ENCODE peak calls at places on chromosome 4, in five cellular contexts. A, B, K, C and J are unnamed samples.

GRCh38 chr4:152894673-152895072 is 41.5 kb upstream of the FHDC1 start:
- DNase-seq in A (peak), K (no peak), C (no peak), B (no peak), J (no peak)

GRCh38 chr4:118353452-118353851 is 649 bp upstream of the PRSS12 start:
- DNase-seq in K (no peak), A (no peak), C (no peak), B (no peak), J (no peak)

GRCh38 chr4:120052840-120053239 is 13.8 kb downstream of the MAD2L1 start:
- DNase-seq in C (peak), K (peak), A (peak), B (peak), J (no peak)

GRCh38 chr4:16024009-16024408 is 59.8 kb downstream of the PROM1 start:
- DNase-seq in A (peak), B (no peak), C (no peak), K (no peak), J (no peak)

GRCh38 chr4:17567267-17567666 is 9.7 kb upstream of the LAP3 start:
- DNase-seq in A (peak), K (no peak), C (no peak), B (no peak), J (no peak)

GRCh38 chr4:8727546-8728510 is 135.3 kb downstream of the CPZ start:
- DNase-seq in B (no peak), C (no peak), A (no peak), K (no peak), J (no peak)

GRCh38 chr4:172938870-172939269 is 229.7 kb upstream of the GALNT7 start:
- DNase-seq in B (no peak), A (no peak), K (no peak), C (no peak), J (no peak)

GRCh38 chr4:153785830-153786721 is 2.8 kb downstream of the SFRP2 start:
- DNase-seq in C (no peak), A (no peak), K (no peak), B (no peak), J (peak)

GRCh38 chr4:51842167-51842553 is 793 bp upstream of the DCUN1D4 start:
- DNase-seq in K (no peak), A (no peak), B (no peak), C (peak), J (peak)

GRCh38 chr4:79395883-79396282 is 12.1 kb downstream of the GK2 start:
- DNase-seq in A (no peak), C (no peak), K (no peak), B (no peak), J (no peak)

GRCh38 chr4:69617083-69617694 is 22.3 kb downstream of the UGT2A2 start:
- DNase-seq in A (peak), K (no peak), B (no peak), C (peak), J (no peak)

GRCh38 chr4:22625301-22625700 is 67.4 kb upstream of the GBA3 start:
- DNase-seq in C (no peak), B (no peak), A (peak), K (no peak), J (no peak)

GRCh38 chr4:103076777-103077347 is 301 bp upstream of the SLC9B2 start:
- DNase-seq in A (no peak), B (no peak), K (no peak), C (no peak), J (peak)

GRCh38 chr4:109912706-109913621 is at the start of gene EGF:
- DNase-seq in C (peak), B (no peak), K (no peak), A (peak), J (no peak)

GRCh38 chr4:146522098-146522861 is 540 bp upstream of the SLC10A7 start:
- DNase-seq in K (peak), A (peak), B (peak), C (peak), J (peak)

GRCh38 chr4:87278335-87278794 is 44.3 kb downstream of the HSD17B13 start:
- DNase-seq in K (no peak), B (no peak), A (no peak), C (peak), J (no peak)

GRCh38 chr4:59540311-59540710 is 1659.8 kb upstream of the ADGRL3 start:
- DNase-seq in K (no peak), A (no peak), C (no peak), B (no peak), J (no peak)

GRCh38 chr4:119559044-119559647 is 69.5 kb downstream of the PDE5A start:
- DNase-seq in K (no peak), A (peak), B (no peak), C (peak), J (peak)

GRCh38 chr4:54322817-54323417 is 93.8 kb downstream of the PDGFRA start:
- DNase-seq in K (peak), A (peak), C (peak), B (peak), J (peak)

GRCh38 chr4:24849662-24850280 is 54.4 kb downstream of the SOD3 start:
- DNase-seq in A (no peak), B (no peak), K (no peak), C (no peak), J (no peak)

GRCh38 chr4:43456383-43456782 is 563.9 kb downstream of the GRXCR1 start:
- DNase-seq in A (peak), B (no peak), K (no peak), C (no peak), J (no peak)

GRCh38 chr4:2824329-2825183 is 19.1 kb upstream of the ADD1 start:
- DNase-seq in B (no peak), C (no peak), A (no peak), K (peak), J (no peak)